ENCODE peak calls at places on chromosomes 2 and 18, in nine cellular contexts. One of them, this sample, is unnamed.

GRCh38 chr2:70887550-70888229 is 48.0 kb upstream of the ATP6V1B1 start:
- DNase-seq in stomach: peak
- DNase-seq in tibial artery: no peak
- DNase-seq in NB4: peak
- DNase-seq in GM12865: peak
- DNase-seq in nephron progenitor cell: peak
- DNase-seq in fibroblast of mammary gland: no peak
- DNase-seq in sigmoid colon: no peak
- DNase-seq in Caco-2: peak
- DNase-seq in this sample: no peak

GRCh38 chr2:207770602-207771404 is 1.1 kb upstream of the FZD5 start:
- DNase-seq in stomach: no peak
- DNase-seq in GM12865: peak
- DNase-seq in nephron progenitor cell: peak
- DNase-seq in fibroblast of mammary gland: no peak
- DNase-seq in sigmoid colon: no peak
- DNase-seq in Caco-2: no peak
- DNase-seq in tibial artery: peak
- DNase-seq in NB4: peak
- DNase-seq in this sample: no peak

GRCh38 chr2:8154936-8155335 is 526.9 kb upstream of the ID2 start:
- DNase-seq in sigmoid colon: no peak
- DNase-seq in fibroblast of mammary gland: peak
- DNase-seq in Caco-2: no peak
- DNase-seq in stomach: no peak
- DNase-seq in tibial artery: no peak
- DNase-seq in nephron progenitor cell: no peak
- DNase-seq in NB4: peak
- DNase-seq in GM12865: peak
- DNase-seq in this sample: no peak

GRCh38 chr2:161077367-161078210 is 82.6 kb upstream of the TANK start:
- DNase-seq in Caco-2: no peak
- DNase-seq in fibroblast of mammary gland: peak
- DNase-seq in tibial artery: peak
- DNase-seq in GM12865: peak
- DNase-seq in NB4: peak
- DNase-seq in stomach: no peak
- DNase-seq in nephron progenitor cell: no peak
- DNase-seq in sigmoid colon: no peak
- DNase-seq in this sample: no peak

GRCh38 chr2:9763356-9764152 is 79.7 kb upstream of the TAF1B start:
- DNase-seq in NB4: no peak
- DNase-seq in stomach: no peak
- DNase-seq in nephron progenitor cell: no peak
- DNase-seq in sigmoid colon: no peak
- DNase-seq in fibroblast of mammary gland: peak
- DNase-seq in tibial artery: no peak
- DNase-seq in GM12865: no peak
- DNase-seq in Caco-2: no peak
- DNase-seq in this sample: no peak

GRCh38 chr2:71358931-71359671 is 27.5 kb downstream of the ZNF638 start:
- DNase-seq in GM12865: no peak
- DNase-seq in stomach: no peak
- DNase-seq in Caco-2: no peak
- DNase-seq in sigmoid colon: no peak
- DNase-seq in NB4: no peak
- DNase-seq in nephron progenitor cell: no peak
- DNase-seq in fibroblast of mammary gland: peak
- DNase-seq in tibial artery: no peak
- DNase-seq in this sample: no peak

GRCh38 chr2:142758973-142759372 is 118.5 kb upstream of the KYNU start:
- DNase-seq in NB4: no peak
- DNase-seq in fibroblast of mammary gland: no peak
- DNase-seq in GM12865: no peak
- DNase-seq in Caco-2: no peak
- DNase-seq in stomach: no peak
- DNase-seq in sigmoid colon: no peak
- DNase-seq in tibial artery: no peak
- DNase-seq in nephron progenitor cell: no peak
- DNase-seq in this sample: no peak

GRCh38 chr18:41745166-41746049 is 209.6 kb upstream of the PIK3C3 start:
- DNase-seq in GM12865: peak
- DNase-seq in stomach: peak
- DNase-seq in fibroblast of mammary gland: peak
- DNase-seq in tibial artery: no peak
- DNase-seq in nephron progenitor cell: peak
- DNase-seq in sigmoid colon: no peak
- DNase-seq in Caco-2: peak
- DNase-seq in NB4: peak
- DNase-seq in this sample: no peak

GRCh38 chr2:225584821-225585220 is 185.3 kb downstream of the NYAP2 start:
- DNase-seq in NB4: peak
- DNase-seq in tibial artery: no peak
- DNase-seq in sigmoid colon: no peak
- DNase-seq in fibroblast of mammary gland: no peak
- DNase-seq in stomach: no peak
- DNase-seq in nephron progenitor cell: no peak
- DNase-seq in Caco-2: no peak
- DNase-seq in GM12865: no peak
- DNase-seq in this sample: no peak

GRCh38 chr2:80459028-80459427 is 154.5 kb upstream of the LRRTM1 start:
- DNase-seq in nephron progenitor cell: no peak
- DNase-seq in NB4: no peak
- DNase-seq in GM12865: no peak
- DNase-seq in tibial artery: no peak
- DNase-seq in Caco-2: no peak
- DNase-seq in sigmoid colon: no peak
- DNase-seq in fibroblast of mammary gland: no peak
- DNase-seq in stomach: no peak
- DNase-seq in this sample: no peak

GRCh38 chr2:108449410-108450200 is 599 bp downstream of the GCC2 start:
- DNase-seq in nephron progenitor cell: peak
- DNase-seq in stomach: peak
- DNase-seq in NB4: peak
- DNase-seq in GM12865: peak
- DNase-seq in sigmoid colon: no peak
- DNase-seq in fibroblast of mammary gland: peak
- DNase-seq in Caco-2: no peak
- DNase-seq in tibial artery: no peak
- DNase-seq in this sample: no peak

GRCh38 chr2:237874585-237875161 is 15.2 kb downstream of the RAMP1 start:
- DNase-seq in nephron progenitor cell: no peak
- DNase-seq in fibroblast of mammary gland: peak
- DNase-seq in sigmoid colon: peak
- DNase-seq in NB4: no peak
- DNase-seq in stomach: no peak
- DNase-seq in GM12865: no peak
- DNase-seq in tibial artery: no peak
- DNase-seq in Caco-2: no peak
- DNase-seq in this sample: no peak

GRCh38 chr2:175432021-175432420 is 250.5 kb upstream of the ATP5MC3 start:
- DNase-seq in NB4: no peak
- DNase-seq in Caco-2: no peak
- DNase-seq in tibial artery: no peak
- DNase-seq in GM12865: no peak
- DNase-seq in fibroblast of mammary gland: no peak
- DNase-seq in nephron progenitor cell: no peak
- DNase-seq in sigmoid colon: no peak
- DNase-seq in stomach: no peak
- DNase-seq in this sample: no peak

DNA sequence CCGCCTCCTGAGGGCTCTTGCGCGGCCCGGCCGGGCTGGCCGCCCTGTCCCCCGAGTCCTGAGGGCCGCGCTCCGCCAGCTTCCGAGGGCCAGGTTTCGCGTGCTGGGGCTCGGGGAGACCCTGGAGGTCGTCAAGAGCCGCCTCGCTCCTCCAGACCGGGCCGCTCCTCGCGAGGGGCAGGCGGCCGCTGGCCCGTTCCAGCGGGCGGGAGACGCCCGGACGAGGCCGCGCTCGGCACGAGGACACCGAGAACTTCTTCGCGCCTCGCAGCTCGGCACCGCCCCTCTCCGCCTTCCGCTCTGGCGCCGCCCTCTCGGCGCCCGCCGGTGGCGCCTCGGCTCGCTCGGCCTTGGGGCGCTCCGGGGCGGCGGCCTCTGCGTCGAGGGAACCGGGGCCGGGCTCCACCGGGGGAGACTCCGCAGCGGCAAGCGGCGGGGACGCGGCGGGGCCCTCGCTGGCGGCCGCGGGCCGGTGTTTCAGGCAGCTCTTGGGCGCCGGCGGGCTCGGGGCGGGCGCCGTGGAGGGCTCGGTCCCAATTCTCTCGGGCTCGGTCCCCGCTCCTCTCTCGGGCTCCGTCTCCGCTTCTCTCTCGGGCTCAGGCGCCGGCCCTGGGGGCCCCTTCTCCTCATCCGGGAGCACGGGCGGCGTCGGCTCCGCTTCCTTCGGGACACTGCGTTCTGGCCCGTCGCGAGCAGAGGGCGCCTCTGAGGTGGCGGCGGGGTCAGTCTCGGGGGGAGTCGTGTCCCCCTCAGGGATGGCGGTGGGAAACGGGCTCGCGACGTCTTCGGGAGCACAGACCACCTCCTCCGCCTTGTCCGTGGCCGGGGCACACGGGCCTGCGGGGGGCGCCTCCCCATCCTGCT is 91.6 kb upstream of the MGAT4A start:
- DNase-seq in NB4: no peak
- DNase-seq in sigmoid colon: no peak
- DNase-seq in tibial artery: peak
- DNase-seq in stomach: peak
- DNase-seq in nephron progenitor cell: peak
- DNase-seq in GM12865: no peak
- DNase-seq in fibroblast of mammary gland: no peak
- DNase-seq in Caco-2: no peak
- DNase-seq in this sample: no peak
- TF ChIP-seq CTCF in NB4: no peak
- TF ChIP-seq CTCF in sigmoid colon: no peak
- TF ChIP-seq CTCF in tibial artery: no peak
- TF ChIP-seq CTCF in stomach: no peak
- TF ChIP-seq CTCF in nephron progenitor cell: peak
- TF ChIP-seq CTCF in GM12865: no peak
- TF ChIP-seq CTCF in fibroblast of mammary gland: no peak
- TF ChIP-seq CTCF in Caco-2: no peak
- TF ChIP-seq CTCF in this sample: peak

DNA sequence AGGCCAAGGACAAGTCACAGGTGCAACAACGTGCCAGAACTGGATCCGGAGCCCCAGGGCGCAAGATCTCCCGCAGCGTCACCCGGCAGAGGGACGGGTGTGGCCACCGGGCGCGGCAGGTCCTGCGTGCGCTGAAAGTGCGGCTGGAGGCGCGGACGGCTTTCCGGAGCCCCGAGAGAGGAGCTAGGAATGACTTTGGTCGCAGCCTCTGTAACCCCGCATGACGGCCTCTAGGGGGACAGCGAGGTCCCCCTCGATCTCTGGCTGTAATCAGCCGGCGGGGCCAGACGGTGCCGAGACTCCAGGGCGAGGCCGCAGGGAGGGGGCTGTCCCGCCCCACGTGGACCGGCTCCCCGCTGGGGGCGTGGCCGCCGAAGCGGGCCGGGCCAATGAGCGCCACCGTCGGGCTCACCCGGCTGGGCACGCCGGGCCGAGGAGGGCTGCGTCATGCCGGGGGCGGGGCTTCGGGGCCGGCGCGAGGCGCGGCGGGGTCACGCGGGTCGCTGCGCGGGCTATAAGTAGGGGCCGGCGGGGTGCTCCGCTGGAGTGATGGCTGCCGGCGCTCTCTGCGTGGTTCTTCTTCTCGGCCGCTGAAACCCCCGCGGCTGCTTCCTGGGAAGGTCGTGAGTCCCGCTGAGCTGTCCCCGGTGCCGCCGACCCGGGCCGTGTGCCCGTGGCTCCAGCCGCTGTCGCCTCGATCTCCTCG is at the start of gene SLC20A1:
- DNase-seq in stomach: peak
- DNase-seq in tibial artery: peak
- DNase-seq in Caco-2: peak
- DNase-seq in sigmoid colon: peak
- DNase-seq in nephron progenitor cell: peak
- DNase-seq in NB4: peak
- DNase-seq in GM12865: peak
- DNase-seq in fibroblast of mammary gland: peak
- DNase-seq in this sample: peak
- TF ChIP-seq CTCF in stomach: no peak
- TF ChIP-seq CTCF in tibial artery: peak
- TF ChIP-seq CTCF in Caco-2: peak
- TF ChIP-seq CTCF in sigmoid colon: no peak
- TF ChIP-seq CTCF in nephron progenitor cell: peak
- TF ChIP-seq CTCF in NB4: peak
- TF ChIP-seq CTCF in GM12865: peak
- TF ChIP-seq CTCF in fibroblast of mammary gland: no peak
- TF ChIP-seq CTCF in this sample: peak

DNA sequence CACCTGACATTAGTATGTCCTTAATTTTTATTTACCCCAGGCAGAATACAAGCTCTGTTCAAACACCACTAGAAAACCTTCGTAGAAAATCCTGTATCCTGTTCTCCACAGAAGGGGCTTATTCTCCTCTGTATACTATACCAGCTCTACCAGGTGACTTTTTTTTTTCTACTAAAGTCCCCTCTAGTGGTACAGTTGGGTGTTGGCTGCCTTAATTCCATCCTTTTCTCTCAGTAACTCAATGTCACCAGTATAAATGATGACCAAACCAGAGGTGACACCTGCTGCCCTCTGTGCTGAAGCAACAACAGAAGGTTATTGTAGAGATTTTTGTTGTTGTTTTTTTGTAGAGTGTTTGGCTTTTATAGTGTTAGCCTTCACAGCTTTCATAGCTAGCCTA is 1322.0 kb downstream of the LRP1B start:
- DNase-seq in GM12865: peak
- DNase-seq in NB4: peak
- DNase-seq in nephron progenitor cell: no peak
- DNase-seq in tibial artery: no peak
- DNase-seq in Caco-2: no peak
- DNase-seq in stomach: no peak
- DNase-seq in fibroblast of mammary gland: no peak
- DNase-seq in sigmoid colon: no peak
- DNase-seq in this sample: no peak
- TF ChIP-seq CTCF in GM12865: peak
- TF ChIP-seq CTCF in NB4: peak
- TF ChIP-seq CTCF in nephron progenitor cell: no peak
- TF ChIP-seq CTCF in tibial artery: no peak
- TF ChIP-seq CTCF in Caco-2: no peak
- TF ChIP-seq CTCF in stomach: no peak
- TF ChIP-seq CTCF in fibroblast of mammary gland: no peak
- TF ChIP-seq CTCF in sigmoid colon: no peak
- TF ChIP-seq CTCF in this sample: peak

DNA sequence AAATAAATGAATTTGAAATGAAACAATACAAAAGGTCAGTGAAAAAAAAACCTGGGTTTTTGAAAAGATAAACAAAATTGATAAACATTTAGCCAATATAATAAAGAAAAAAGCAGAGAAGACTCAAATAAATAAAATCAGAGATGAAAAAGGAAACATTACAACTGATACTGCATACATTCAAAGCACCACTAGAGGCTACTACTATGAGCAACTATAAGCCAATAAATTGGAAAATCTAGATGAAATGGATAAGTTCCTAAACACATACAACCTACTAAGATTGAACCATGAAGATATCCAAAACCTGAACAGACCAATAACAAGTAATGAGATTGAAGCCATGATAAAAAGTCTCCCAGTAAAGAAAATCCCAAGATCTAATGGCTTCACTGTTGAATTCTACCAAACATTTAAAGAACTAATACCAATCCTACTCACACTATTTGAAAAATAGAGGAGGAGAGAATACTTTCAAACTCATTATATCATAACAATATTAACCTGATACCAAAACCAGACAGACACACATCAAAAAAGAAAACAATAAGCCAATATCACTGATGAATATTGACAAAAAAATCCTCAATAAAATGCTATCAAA is 80.8 kb upstream of the CERS6 start:
- DNase-seq in nephron progenitor cell: no peak
- DNase-seq in Caco-2: no peak
- DNase-seq in tibial artery: no peak
- DNase-seq in GM12865: no peak
- DNase-seq in stomach: no peak
- DNase-seq in sigmoid colon: no peak
- DNase-seq in fibroblast of mammary gland: no peak
- DNase-seq in NB4: no peak
- DNase-seq in this sample: no peak
- TF ChIP-seq CTCF in nephron progenitor cell: peak
- TF ChIP-seq CTCF in Caco-2: no peak
- TF ChIP-seq CTCF in tibial artery: no peak
- TF ChIP-seq CTCF in GM12865: peak
- TF ChIP-seq CTCF in stomach: no peak
- TF ChIP-seq CTCF in sigmoid colon: no peak
- TF ChIP-seq CTCF in fibroblast of mammary gland: peak
- TF ChIP-seq CTCF in NB4: peak
- TF ChIP-seq CTCF in this sample: peak